ENCODE peak calls at places on chromosome 7, in seven cellular contexts. One of them, this sample, is unnamed.

GRCh38 chr7:41107938-41108448 is 594.9 kb downstream of the INHBA start:
- DNase-seq in PC-3: peak; percentile 96
- DNase-seq in NB4: no peak
- DNase-seq in A673: no peak
- DNase-seq in OCI-LY7: no peak
- DNase-seq in left ventricle myocardium inferior: no peak
- DNase-seq in neural progenitor cell: no peak
- DNase-seq in this sample: no peak

GRCh38 chr7:40220421-40220911 is 85.7 kb downstream of the SUGCT start:
- DNase-seq in PC-3: peak; percentile 36
- DNase-seq in NB4: no peak
- DNase-seq in A673: no peak
- DNase-seq in OCI-LY7: no peak
- DNase-seq in left ventricle myocardium inferior: no peak
- DNase-seq in neural progenitor cell: no peak
- DNase-seq in this sample: no peak

GRCh38 chr7:47254081-47255006 is 327.6 kb downstream of the TNS3 start:
- DNase-seq in PC-3: peak; percentile 63
- DNase-seq in NB4: peak; percentile 97
- DNase-seq in A673: peak; percentile 21
- DNase-seq in OCI-LY7: peak; percentile 79
- DNase-seq in left ventricle myocardium inferior: peak; percentile 88
- DNase-seq in neural progenitor cell: peak; percentile 92
- DNase-seq in this sample: peak; percentile 66

GRCh38 chr7:25095516-25096345 is 29.3 kb downstream of the CYCS start:
- DNase-seq in PC-3: no peak
- DNase-seq in NB4: no peak
- DNase-seq in A673: no peak
- DNase-seq in OCI-LY7: no peak
- DNase-seq in left ventricle myocardium inferior: no peak
- DNase-seq in neural progenitor cell: peak; percentile 40
- DNase-seq in this sample: no peak

GRCh38 chr7:92872701-92873100 is 36.3 kb upstream of the CDK6 start:
- DNase-seq in PC-3: peak; percentile 29
- DNase-seq in NB4: no peak
- DNase-seq in A673: no peak
- DNase-seq in OCI-LY7: no peak
- DNase-seq in left ventricle myocardium inferior: no peak
- DNase-seq in neural progenitor cell: no peak
- DNase-seq in this sample: no peak

GRCh38 chr7:130943336-130943901 is 209.4 kb upstream of the KLF14 start:
- DNase-seq in PC-3: peak; percentile 69
- DNase-seq in NB4: peak; percentile 43
- DNase-seq in A673: peak; percentile 83
- DNase-seq in OCI-LY7: peak; percentile 35
- DNase-seq in left ventricle myocardium inferior: no peak
- DNase-seq in neural progenitor cell: no peak
- DNase-seq in this sample: no peak

GRCh38 chr7:20784311-20785210 is 2.1 kb downstream of the SP8 start:
- DNase-seq in PC-3: peak; percentile 69
- DNase-seq in NB4: no peak
- DNase-seq in A673: no peak
- DNase-seq in OCI-LY7: no peak
- DNase-seq in left ventricle myocardium inferior: no peak
- DNase-seq in neural progenitor cell: peak; percentile 74
- DNase-seq in this sample: no peak

GRCh38 chr7:32937344-32938174 is 19.7 kb upstream of the FKBP9 start:
- DNase-seq in PC-3: no peak
- DNase-seq in NB4: peak; percentile 32
- DNase-seq in A673: peak; percentile 47
- DNase-seq in OCI-LY7: no peak
- DNase-seq in left ventricle myocardium inferior: peak; percentile 49
- DNase-seq in neural progenitor cell: no peak
- DNase-seq in this sample: no peak

GRCh38 chr7:82264752-82265305 is 178.7 kb downstream of the CACNA2D1 start:
- DNase-seq in PC-3: no peak
- DNase-seq in NB4: no peak
- DNase-seq in A673: no peak
- DNase-seq in OCI-LY7: no peak
- DNase-seq in left ventricle myocardium inferior: no peak
- DNase-seq in neural progenitor cell: no peak
- DNase-seq in this sample: no peak

GRCh38 chr7:29622335-29623265 is 59.0 kb downstream of the PRR15 start:
- DNase-seq in PC-3: peak; percentile 94
- DNase-seq in NB4: peak; percentile 14
- DNase-seq in A673: peak; percentile 67
- DNase-seq in OCI-LY7: no peak
- DNase-seq in left ventricle myocardium inferior: no peak
- DNase-seq in neural progenitor cell: no peak
- DNase-seq in this sample: no peak

GRCh38 chr7:138834583-138834982 is 36.6 kb upstream of the ATP6V0A4 start:
- DNase-seq in PC-3: no peak
- DNase-seq in NB4: no peak
- DNase-seq in A673: no peak
- DNase-seq in OCI-LY7: no peak
- DNase-seq in left ventricle myocardium inferior: no peak
- DNase-seq in neural progenitor cell: no peak
- DNase-seq in this sample: peak; percentile 14

GRCh38 chr7:138625849-138626230 is 75.3 kb downstream of the SVOPL start:
- DNase-seq in PC-3: no peak
- DNase-seq in NB4: peak; percentile 77
- DNase-seq in A673: peak; percentile 18
- DNase-seq in OCI-LY7: no peak
- DNase-seq in left ventricle myocardium inferior: no peak
- DNase-seq in neural progenitor cell: no peak
- DNase-seq in this sample: no peak

GRCh38 chr7:138538518-138538917 is 78.5 kb downstream of the TRIM24 start:
- DNase-seq in PC-3: no peak
- DNase-seq in NB4: no peak
- DNase-seq in A673: no peak
- DNase-seq in OCI-LY7: no peak
- DNase-seq in left ventricle myocardium inferior: no peak
- DNase-seq in neural progenitor cell: no peak
- DNase-seq in this sample: peak; percentile 4

GRCh38 chr7:66847879-66848810 is 72.9 kb upstream of the TMEM248 start:
- DNase-seq in PC-3: peak; percentile 64
- DNase-seq in NB4: peak; percentile 93
- DNase-seq in A673: peak; percentile 51
- DNase-seq in OCI-LY7: no peak
- DNase-seq in left ventricle myocardium inferior: no peak
- DNase-seq in neural progenitor cell: peak; percentile 12
- DNase-seq in this sample: no peak

GRCh38 chr7:97179454-97180104 is 62.1 kb downstream of the SDHAF3 start:
- DNase-seq in PC-3: peak; percentile 60
- DNase-seq in NB4: peak; percentile 76
- DNase-seq in A673: peak; percentile 78
- DNase-seq in OCI-LY7: peak; percentile 66
- DNase-seq in left ventricle myocardium inferior: no peak
- DNase-seq in neural progenitor cell: peak; percentile 72
- DNase-seq in this sample: peak; percentile 3

GRCh38 chr7:27241189-27242045 is 1.2 kb upstream of the EVX1 start:
- DNase-seq in PC-3: no peak
- DNase-seq in NB4: no peak
- DNase-seq in A673: no peak
- DNase-seq in OCI-LY7: no peak
- DNase-seq in left ventricle myocardium inferior: no peak
- DNase-seq in neural progenitor cell: peak; percentile 73
- DNase-seq in this sample: no peak
- TF ChIP-seq CTCF in PC-3: no peak
- TF ChIP-seq CTCF in NB4: no peak
- TF ChIP-seq CTCF in A673: no peak
- TF ChIP-seq CTCF in OCI-LY7: no peak
- TF ChIP-seq CTCF in left ventricle myocardium inferior: no peak
- TF ChIP-seq CTCF in neural progenitor cell: no peak
- TF ChIP-seq CTCF in this sample: no peak

GRCh38 chr7:141074997-141075396 is 1.1 kb downstream of the TMEM178B start:
- DNase-seq in PC-3: no peak
- DNase-seq in NB4: no peak
- DNase-seq in A673: no peak
- DNase-seq in OCI-LY7: no peak
- DNase-seq in left ventricle myocardium inferior: no peak
- DNase-seq in neural progenitor cell: no peak
- DNase-seq in this sample: no peak

GRCh38 chr7:141073641-141074161 is at the start of gene TMEM178B:
- DNase-seq in PC-3: peak; percentile 1
- DNase-seq in NB4: no peak
- DNase-seq in A673: peak; percentile 2
- DNase-seq in OCI-LY7: no peak
- DNase-seq in left ventricle myocardium inferior: no peak
- DNase-seq in neural progenitor cell: peak; percentile 63
- DNase-seq in this sample: no peak

GRCh38 chr7:141072548-141073172 is 1.2 kb upstream of the TMEM178B start:
- DNase-seq in PC-3: peak; percentile 63
- DNase-seq in NB4: peak; percentile 19
- DNase-seq in A673: peak; percentile 75
- DNase-seq in OCI-LY7: no peak
- DNase-seq in left ventricle myocardium inferior: peak; percentile 51
- DNase-seq in neural progenitor cell: peak; percentile 75
- DNase-seq in this sample: no peak

GRCh38 chr7:141073173-141073640 is 657 bp upstream of the TMEM178B start:
- DNase-seq in PC-3: peak; percentile 7
- DNase-seq in NB4: no peak
- DNase-seq in A673: peak; percentile 35
- DNase-seq in OCI-LY7: no peak
- DNase-seq in left ventricle myocardium inferior: peak; percentile 33
- DNase-seq in neural progenitor cell: peak; percentile 92
- DNase-seq in this sample: peak; percentile 32

GRCh38 chr7:141074162-141074989 is 512 bp downstream of the TMEM178B start:
- DNase-seq in PC-3: peak; percentile 10
- DNase-seq in NB4: no peak
- DNase-seq in A673: no peak
- DNase-seq in OCI-LY7: no peak
- DNase-seq in left ventricle myocardium inferior: no peak
- DNase-seq in neural progenitor cell: peak; percentile 71
- DNase-seq in this sample: peak; percentile 23
- H3K4me3 ChIP-seq in PC-3: peak overlapping the region; percentile 61
- H3K4me3 ChIP-seq in NB4: no peak overlapping the region
- H3K4me3 ChIP-seq in A673: peak overlapping the region; percentile 45
- H3K4me3 ChIP-seq in OCI-LY7: no peak overlapping the region
- H3K4me3 ChIP-seq in left ventricle myocardium inferior: peak overlapping the region; percentile 71
- H3K4me3 ChIP-seq in neural progenitor cell: peak overlapping the region; percentile 81
- H3K4me3 ChIP-seq in this sample: peak overlapping the region; percentile 59

GRCh38 chr7:151340794-151341356 is 737 bp upstream of the NUB1 start:
- DNase-seq in PC-3: no peak
- DNase-seq in NB4: no peak
- DNase-seq in A673: peak; percentile 15
- DNase-seq in OCI-LY7: no peak
- DNase-seq in left ventricle myocardium inferior: no peak
- DNase-seq in neural progenitor cell: no peak
- DNase-seq in this sample: no peak
- TF ChIP-seq CTCF in PC-3: no peak
- TF ChIP-seq CTCF in NB4: no peak
- TF ChIP-seq CTCF in A673: no peak
- TF ChIP-seq CTCF in OCI-LY7: no peak
- TF ChIP-seq CTCF in left ventricle myocardium inferior: no peak
- TF ChIP-seq CTCF in neural progenitor cell: no peak
- TF ChIP-seq CTCF in this sample: no peak

GRCh38 chr7:98618786-98619185 is 1.7 kb downstream of the NPTX2 start:
- DNase-seq in PC-3: no peak
- DNase-seq in NB4: no peak
- DNase-seq in A673: no peak
- DNase-seq in OCI-LY7: no peak
- DNase-seq in left ventricle myocardium inferior: no peak
- DNase-seq in neural progenitor cell: no peak
- DNase-seq in this sample: no peak
- H3K4me3 ChIP-seq in PC-3: no peak overlapping the region
- H3K4me3 ChIP-seq in NB4: no peak overlapping the region
- H3K4me3 ChIP-seq in A673: no peak overlapping the region
- H3K4me3 ChIP-seq in OCI-LY7: no peak overlapping the region
- H3K4me3 ChIP-seq in left ventricle myocardium inferior: peak overlapping the region; percentile 61
- H3K4me3 ChIP-seq in neural progenitor cell: no peak overlapping the region
- H3K4me3 ChIP-seq in this sample: no peak overlapping the region

GRCh38 chr7:65731129-65731528 is 141.7 kb upstream of the VKORC1L1 start:
- DNase-seq in PC-3: no peak
- DNase-seq in NB4: no peak
- DNase-seq in A673: no peak
- DNase-seq in OCI-LY7: no peak
- DNase-seq in left ventricle myocardium inferior: no peak
- DNase-seq in neural progenitor cell: no peak
- DNase-seq in this sample: no peak

GRCh38 chr7:65731562-65732035 is 141.3 kb upstream of the VKORC1L1 start:
- DNase-seq in PC-3: no peak
- DNase-seq in NB4: no peak
- DNase-seq in A673: peak; percentile 46
- DNase-seq in OCI-LY7: no peak
- DNase-seq in left ventricle myocardium inferior: peak; percentile 18
- DNase-seq in neural progenitor cell: peak; percentile 73
- DNase-seq in this sample: no peak
- TF ChIP-seq CTCF in PC-3: no peak
- TF ChIP-seq CTCF in NB4: no peak
- TF ChIP-seq CTCF in A673: no peak
- TF ChIP-seq CTCF in OCI-LY7: no peak
- TF ChIP-seq CTCF in left ventricle myocardium inferior: no peak
- TF ChIP-seq CTCF in neural progenitor cell: peak; percentile 40
- TF ChIP-seq CTCF in this sample: no peak

DNA sequence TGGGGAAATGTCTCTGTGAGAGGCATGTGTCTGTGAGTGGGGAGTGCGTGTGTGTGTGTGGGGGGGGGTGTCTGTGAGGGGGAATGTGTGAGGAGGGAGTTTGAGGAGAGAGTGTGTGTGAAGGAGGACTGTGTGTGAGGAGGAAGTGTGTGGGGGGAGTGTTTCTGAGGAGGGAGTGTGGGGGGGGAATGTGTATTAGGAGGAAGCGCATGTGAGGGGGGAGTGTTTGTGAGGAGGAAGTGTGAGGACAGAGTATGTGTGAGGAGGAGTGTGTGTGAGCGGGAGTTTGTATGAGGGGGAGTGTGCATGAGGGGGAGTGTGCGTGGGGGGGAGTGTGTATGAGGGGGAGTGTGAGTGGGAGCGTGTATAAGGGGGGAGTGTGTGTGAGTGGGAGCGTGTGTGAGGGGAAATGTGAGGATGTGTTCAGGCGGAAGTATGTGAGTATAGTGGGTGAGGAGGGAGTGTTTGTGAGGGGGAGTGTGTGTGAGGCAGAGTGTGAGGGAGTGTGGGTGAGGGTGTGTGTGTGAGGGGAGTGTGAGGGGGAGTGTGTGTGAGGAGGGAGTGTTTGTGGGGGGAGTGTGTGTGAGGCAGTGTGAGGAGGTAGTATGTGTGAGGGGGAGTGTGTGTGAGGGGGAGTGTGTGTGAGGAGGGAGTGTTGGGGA is 21.8 kb upstream of the PTPRN2 start:
- DNase-seq in PC-3: no peak
- DNase-seq in NB4: peak; percentile 76
- DNase-seq in A673: no peak
- DNase-seq in OCI-LY7: peak; percentile 9
- DNase-seq in left ventricle myocardium inferior: no peak
- DNase-seq in neural progenitor cell: no peak
- DNase-seq in this sample: no peak
- H3K4me3 ChIP-seq in PC-3: no peak overlapping the region
- H3K4me3 ChIP-seq in NB4: no peak overlapping the region
- H3K4me3 ChIP-seq in A673: no peak overlapping the region
- H3K4me3 ChIP-seq in OCI-LY7: no peak overlapping the region
- H3K4me3 ChIP-seq in left ventricle myocardium inferior: no peak overlapping the region
- H3K4me3 ChIP-seq in neural progenitor cell: no peak overlapping the region
- H3K4me3 ChIP-seq in this sample: no peak overlapping the region

DNA sequence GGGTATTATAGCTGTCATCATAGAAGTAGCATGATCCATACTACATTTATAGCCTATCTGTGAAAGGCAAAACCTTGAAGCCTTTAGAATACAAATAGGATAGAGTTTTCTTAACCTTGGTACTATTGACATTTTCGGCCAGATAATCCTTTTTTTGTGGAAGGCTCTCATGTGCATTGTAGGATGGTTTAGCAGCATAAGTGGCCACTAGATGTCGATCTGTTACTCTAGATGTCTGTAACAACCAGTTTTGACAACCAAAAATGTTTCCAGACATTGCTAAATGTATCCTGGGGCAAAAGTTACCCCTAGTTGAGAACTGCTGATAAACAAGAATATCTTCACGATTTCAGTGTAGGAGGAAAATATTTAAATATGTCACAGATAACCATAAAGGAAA is 319.4 kb upstream of the GALNT17 start:
- DNase-seq in PC-3: no peak
- DNase-seq in NB4: no peak
- DNase-seq in A673: peak; percentile 7
- DNase-seq in OCI-LY7: peak; percentile 41
- DNase-seq in left ventricle myocardium inferior: no peak
- DNase-seq in neural progenitor cell: peak; percentile 52
- DNase-seq in this sample: no peak
- TF ChIP-seq CTCF in PC-3: no peak
- TF ChIP-seq CTCF in NB4: peak; percentile 28
- TF ChIP-seq CTCF in A673: peak; percentile 40
- TF ChIP-seq CTCF in OCI-LY7: peak; percentile 79
- TF ChIP-seq CTCF in left ventricle myocardium inferior: no peak
- TF ChIP-seq CTCF in neural progenitor cell: peak; percentile 66
- TF ChIP-seq CTCF in this sample: peak; percentile 65

This sample was measured in GM06990.